ENCODE peak calls at places on chromosome 16, in nine cellular contexts. One of them, this sample, is unnamed.

GRCh38 chr16:48608452-48608851 is 1.5 kb downstream of the N4BP1 start:
- DNase-seq in suprapubic skin: no peak
- DNase-seq in activated CD4-positive, alpha-beta T cell treated with anti-CD3 and anti-CD28 coated beads, Interleukin-2, amount 50 U/mL, for 48 hours: no peak
- DNase-seq in mammary epithelial cell: peak
- DNase-seq in RPMI8226: peak
- DNase-seq in RWPE1: peak
- DNase-seq in GM20000: peak
- DNase-seq in foreskin fibroblast: peak
- DNase-seq in neural crest cell: no peak
- DNase-seq in this sample: peak

GRCh38 chr16:57091990-57092785 is at the start of gene CPNE2:
- DNase-seq in suprapubic skin: no peak
- DNase-seq in activated CD4-positive, alpha-beta T cell treated with anti-CD3 and anti-CD28 coated beads, Interleukin-2, amount 50 U/mL, for 48 hours: peak
- DNase-seq in mammary epithelial cell: no peak
- DNase-seq in RPMI8226: peak
- DNase-seq in RWPE1: peak
- DNase-seq in GM20000: peak
- DNase-seq in foreskin fibroblast: peak
- DNase-seq in neural crest cell: peak
- DNase-seq in this sample: peak

GRCh38 chr16:1645914-1646525 is 32.1 kb upstream of the JPT2 start:
- DNase-seq in suprapubic skin: no peak
- DNase-seq in activated CD4-positive, alpha-beta T cell treated with anti-CD3 and anti-CD28 coated beads, Interleukin-2, amount 50 U/mL, for 48 hours: peak
- DNase-seq in mammary epithelial cell: peak
- DNase-seq in RPMI8226: no peak
- DNase-seq in RWPE1: peak
- DNase-seq in GM20000: no peak
- DNase-seq in foreskin fibroblast: peak
- DNase-seq in neural crest cell: no peak
- DNase-seq in this sample: no peak

GRCh38 chr16:22030087-22030812 is 22.3 kb downstream of the MOSMO start:
- DNase-seq in suprapubic skin: no peak
- DNase-seq in activated CD4-positive, alpha-beta T cell treated with anti-CD3 and anti-CD28 coated beads, Interleukin-2, amount 50 U/mL, for 48 hours: no peak
- DNase-seq in mammary epithelial cell: no peak
- DNase-seq in RPMI8226: no peak
- DNase-seq in RWPE1: no peak
- DNase-seq in GM20000: no peak
- DNase-seq in foreskin fibroblast: no peak
- DNase-seq in neural crest cell: no peak
- DNase-seq in this sample: no peak

GRCh38 chr16:15641753-15642556 is 999 bp downstream of the MARF1 start:
- DNase-seq in suprapubic skin: no peak
- DNase-seq in activated CD4-positive, alpha-beta T cell treated with anti-CD3 and anti-CD28 coated beads, Interleukin-2, amount 50 U/mL, for 48 hours: no peak
- DNase-seq in mammary epithelial cell: no peak
- DNase-seq in RPMI8226: no peak
- DNase-seq in RWPE1: no peak
- DNase-seq in GM20000: no peak
- DNase-seq in foreskin fibroblast: no peak
- DNase-seq in neural crest cell: no peak
- DNase-seq in this sample: no peak

GRCh38 chr16:69182730-69183416 is 4.1 kb upstream of the SNTB2 start:
- DNase-seq in suprapubic skin: no peak
- DNase-seq in activated CD4-positive, alpha-beta T cell treated with anti-CD3 and anti-CD28 coated beads, Interleukin-2, amount 50 U/mL, for 48 hours: no peak
- DNase-seq in mammary epithelial cell: peak
- DNase-seq in RPMI8226: peak
- DNase-seq in RWPE1: no peak
- DNase-seq in GM20000: no peak
- DNase-seq in foreskin fibroblast: peak
- DNase-seq in neural crest cell: no peak
- DNase-seq in this sample: no peak

GRCh38 chr16:27387724-27388123 is 14.2 kb upstream of the IL21R start:
- DNase-seq in suprapubic skin: no peak
- DNase-seq in activated CD4-positive, alpha-beta T cell treated with anti-CD3 and anti-CD28 coated beads, Interleukin-2, amount 50 U/mL, for 48 hours: no peak
- DNase-seq in mammary epithelial cell: no peak
- DNase-seq in RPMI8226: no peak
- DNase-seq in RWPE1: no peak
- DNase-seq in GM20000: no peak
- DNase-seq in foreskin fibroblast: no peak
- DNase-seq in neural crest cell: no peak
- DNase-seq in this sample: no peak

GRCh38 chr16:53904533-53904932 is 200.6 kb downstream of the FTO start:
- DNase-seq in suprapubic skin: no peak
- DNase-seq in activated CD4-positive, alpha-beta T cell treated with anti-CD3 and anti-CD28 coated beads, Interleukin-2, amount 50 U/mL, for 48 hours: no peak
- DNase-seq in mammary epithelial cell: no peak
- DNase-seq in RPMI8226: no peak
- DNase-seq in RWPE1: no peak
- DNase-seq in GM20000: no peak
- DNase-seq in foreskin fibroblast: no peak
- DNase-seq in neural crest cell: no peak
- DNase-seq in this sample: no peak

GRCh38 chr16:83730812-83731211 is 77.0 kb upstream of the HSBP1 start:
- DNase-seq in suprapubic skin: no peak
- DNase-seq in activated CD4-positive, alpha-beta T cell treated with anti-CD3 and anti-CD28 coated beads, Interleukin-2, amount 50 U/mL, for 48 hours: no peak
- DNase-seq in mammary epithelial cell: no peak
- DNase-seq in RPMI8226: no peak
- DNase-seq in RWPE1: no peak
- DNase-seq in GM20000: no peak
- DNase-seq in foreskin fibroblast: no peak
- DNase-seq in neural crest cell: no peak
- DNase-seq in this sample: no peak

GRCh38 chr16:52597073-52597771 is 50.3 kb upstream of the TOX3 start:
- DNase-seq in suprapubic skin: no peak
- DNase-seq in activated CD4-positive, alpha-beta T cell treated with anti-CD3 and anti-CD28 coated beads, Interleukin-2, amount 50 U/mL, for 48 hours: no peak
- DNase-seq in mammary epithelial cell: no peak
- DNase-seq in RPMI8226: no peak
- DNase-seq in RWPE1: no peak
- DNase-seq in GM20000: no peak
- DNase-seq in foreskin fibroblast: no peak
- DNase-seq in neural crest cell: no peak
- DNase-seq in this sample: no peak

GRCh38 chr16:29156511-29156910 is 171.7 kb downstream of the LAT start:
- DNase-seq in suprapubic skin: no peak
- DNase-seq in activated CD4-positive, alpha-beta T cell treated with anti-CD3 and anti-CD28 coated beads, Interleukin-2, amount 50 U/mL, for 48 hours: no peak
- DNase-seq in mammary epithelial cell: no peak
- DNase-seq in RPMI8226: no peak
- DNase-seq in RWPE1: no peak
- DNase-seq in GM20000: no peak
- DNase-seq in foreskin fibroblast: no peak
- DNase-seq in neural crest cell: no peak
- DNase-seq in this sample: no peak

GRCh38 chr16:79970091-79970490 is 369.6 kb upstream of the MAF start:
- DNase-seq in suprapubic skin: no peak
- DNase-seq in activated CD4-positive, alpha-beta T cell treated with anti-CD3 and anti-CD28 coated beads, Interleukin-2, amount 50 U/mL, for 48 hours: no peak
- DNase-seq in mammary epithelial cell: no peak
- DNase-seq in RPMI8226: no peak
- DNase-seq in RWPE1: no peak
- DNase-seq in GM20000: no peak
- DNase-seq in foreskin fibroblast: no peak
- DNase-seq in neural crest cell: no peak
- DNase-seq in this sample: no peak

GRCh38 chr16:74438492-74438979 is 17.3 kb upstream of the CLEC18B start:
- DNase-seq in suprapubic skin: no peak
- DNase-seq in activated CD4-positive, alpha-beta T cell treated with anti-CD3 and anti-CD28 coated beads, Interleukin-2, amount 50 U/mL, for 48 hours: no peak
- DNase-seq in mammary epithelial cell: no peak
- DNase-seq in RPMI8226: no peak
- DNase-seq in RWPE1: no peak
- DNase-seq in GM20000: no peak
- DNase-seq in foreskin fibroblast: no peak
- DNase-seq in neural crest cell: no peak
- DNase-seq in this sample: no peak

GRCh38 chr16:28923652-28924398 is 1.2 kb downstream of the RABEP2 start:
- DNase-seq in suprapubic skin: peak
- DNase-seq in activated CD4-positive, alpha-beta T cell treated with anti-CD3 and anti-CD28 coated beads, Interleukin-2, amount 50 U/mL, for 48 hours: no peak
- DNase-seq in mammary epithelial cell: no peak
- DNase-seq in RPMI8226: peak
- DNase-seq in RWPE1: no peak
- DNase-seq in GM20000: peak
- DNase-seq in foreskin fibroblast: no peak
- DNase-seq in neural crest cell: no peak
- DNase-seq in this sample: peak

GRCh38 chr16:57165923-57166322 is 19.9 kb downstream of the PSME3IP1 start:
- DNase-seq in suprapubic skin: no peak
- DNase-seq in activated CD4-positive, alpha-beta T cell treated with anti-CD3 and anti-CD28 coated beads, Interleukin-2, amount 50 U/mL, for 48 hours: no peak
- DNase-seq in mammary epithelial cell: peak
- DNase-seq in RPMI8226: peak
- DNase-seq in RWPE1: no peak
- DNase-seq in GM20000: no peak
- DNase-seq in foreskin fibroblast: peak
- DNase-seq in neural crest cell: no peak
- DNase-seq in this sample: no peak

GRCh38 chr16:83200005-83200779 is 573.4 kb downstream of the CDH13 start:
- DNase-seq in suprapubic skin: no peak
- DNase-seq in activated CD4-positive, alpha-beta T cell treated with anti-CD3 and anti-CD28 coated beads, Interleukin-2, amount 50 U/mL, for 48 hours: no peak
- DNase-seq in mammary epithelial cell: peak
- DNase-seq in RPMI8226: peak
- DNase-seq in RWPE1: peak
- DNase-seq in GM20000: no peak
- DNase-seq in foreskin fibroblast: no peak
- DNase-seq in neural crest cell: no peak
- DNase-seq in this sample: no peak

GRCh38 chr16:17173134-17173729 is 297.5 kb downstream of the XYLT1 start:
- DNase-seq in suprapubic skin: peak
- DNase-seq in activated CD4-positive, alpha-beta T cell treated with anti-CD3 and anti-CD28 coated beads, Interleukin-2, amount 50 U/mL, for 48 hours: no peak
- DNase-seq in mammary epithelial cell: peak
- DNase-seq in RPMI8226: no peak
- DNase-seq in RWPE1: peak
- DNase-seq in GM20000: no peak
- DNase-seq in foreskin fibroblast: peak
- DNase-seq in neural crest cell: no peak
- DNase-seq in this sample: no peak

GRCh38 chr16:870856-871561 is 70.5 kb upstream of the GNG13 start:
- DNase-seq in suprapubic skin: no peak
- DNase-seq in activated CD4-positive, alpha-beta T cell treated with anti-CD3 and anti-CD28 coated beads, Interleukin-2, amount 50 U/mL, for 48 hours: no peak
- DNase-seq in mammary epithelial cell: no peak
- DNase-seq in RPMI8226: peak
- DNase-seq in RWPE1: no peak
- DNase-seq in GM20000: no peak
- DNase-seq in foreskin fibroblast: no peak
- DNase-seq in neural crest cell: no peak
- DNase-seq in this sample: no peak

GRCh38 chr16:11913425-11914079 is 2.2 kb downstream of the GSPT1 start:
- DNase-seq in suprapubic skin: no peak
- DNase-seq in activated CD4-positive, alpha-beta T cell treated with anti-CD3 and anti-CD28 coated beads, Interleukin-2, amount 50 U/mL, for 48 hours: peak
- DNase-seq in mammary epithelial cell: peak
- DNase-seq in RPMI8226: peak
- DNase-seq in RWPE1: no peak
- DNase-seq in GM20000: no peak
- DNase-seq in foreskin fibroblast: peak
- DNase-seq in neural crest cell: no peak
- DNase-seq in this sample: no peak

GRCh38 chr16:61654962-61655361 is 381.3 kb downstream of the CDH8 start:
- DNase-seq in suprapubic skin: no peak
- DNase-seq in activated CD4-positive, alpha-beta T cell treated with anti-CD3 and anti-CD28 coated beads, Interleukin-2, amount 50 U/mL, for 48 hours: no peak
- DNase-seq in mammary epithelial cell: no peak
- DNase-seq in RPMI8226: no peak
- DNase-seq in RWPE1: no peak
- DNase-seq in GM20000: no peak
- DNase-seq in foreskin fibroblast: no peak
- DNase-seq in neural crest cell: no peak
- DNase-seq in this sample: no peak

GRCh38 chr16:50742521-50743150 is 750 bp downstream of the CYLD start:
- DNase-seq in suprapubic skin: no peak
- DNase-seq in activated CD4-positive, alpha-beta T cell treated with anti-CD3 and anti-CD28 coated beads, Interleukin-2, amount 50 U/mL, for 48 hours: peak
- DNase-seq in mammary epithelial cell: peak
- DNase-seq in RPMI8226: peak
- DNase-seq in RWPE1: peak
- DNase-seq in GM20000: peak
- DNase-seq in foreskin fibroblast: peak
- DNase-seq in neural crest cell: no peak
- DNase-seq in this sample: no peak

GRCh38 chr16:10339777-10340752 is 45.8 kb upstream of the ATF7IP2 start:
- DNase-seq in suprapubic skin: no peak
- DNase-seq in activated CD4-positive, alpha-beta T cell treated with anti-CD3 and anti-CD28 coated beads, Interleukin-2, amount 50 U/mL, for 48 hours: no peak
- DNase-seq in mammary epithelial cell: no peak
- DNase-seq in RPMI8226: no peak
- DNase-seq in RWPE1: no peak
- DNase-seq in GM20000: no peak
- DNase-seq in foreskin fibroblast: no peak
- DNase-seq in neural crest cell: no peak
- DNase-seq in this sample: no peak

GRCh38 chr16:1890024-1890700 is 18.2 kb upstream of the MEIOB start:
- DNase-seq in suprapubic skin: no peak
- DNase-seq in activated CD4-positive, alpha-beta T cell treated with anti-CD3 and anti-CD28 coated beads, Interleukin-2, amount 50 U/mL, for 48 hours: no peak
- DNase-seq in mammary epithelial cell: no peak
- DNase-seq in RPMI8226: no peak
- DNase-seq in RWPE1: no peak
- DNase-seq in GM20000: no peak
- DNase-seq in foreskin fibroblast: no peak
- DNase-seq in neural crest cell: no peak
- DNase-seq in this sample: no peak

GRCh38 chr16:21524068-21524751 is 75.2 kb upstream of the METTL9 start:
- DNase-seq in suprapubic skin: no peak
- DNase-seq in activated CD4-positive, alpha-beta T cell treated with anti-CD3 and anti-CD28 coated beads, Interleukin-2, amount 50 U/mL, for 48 hours: no peak
- DNase-seq in mammary epithelial cell: no peak
- DNase-seq in RPMI8226: no peak
- DNase-seq in RWPE1: no peak
- DNase-seq in GM20000: no peak
- DNase-seq in foreskin fibroblast: no peak
- DNase-seq in neural crest cell: no peak
- DNase-seq in this sample: no peak

GRCh38 chr16:593807-594206 is 3.9 kb downstream of the RAB40C start:
- DNase-seq in suprapubic skin: no peak
- DNase-seq in activated CD4-positive, alpha-beta T cell treated with anti-CD3 and anti-CD28 coated beads, Interleukin-2, amount 50 U/mL, for 48 hours: no peak
- DNase-seq in mammary epithelial cell: no peak
- DNase-seq in RPMI8226: no peak
- DNase-seq in RWPE1: no peak
- DNase-seq in GM20000: no peak
- DNase-seq in foreskin fibroblast: no peak
- DNase-seq in neural crest cell: no peak
- DNase-seq in this sample: no peak